ENCODE peak calls at places on chromosomes 3 and 15, in five cellular contexts. C is upper lobe of left lung, L is sigmoid colon, M is cardiac muscle cell, U is endothelial cell. P is an unnamed sample.

GRCh38 chr3:25589783-25590258 is 74.9 kb downstream of the TOP2B start:
- DNase-seq in U (no peak), M (peak), C (no peak), L (no peak), P (no peak)

GRCh38 chr3:173938159-173938558 is 540.6 kb downstream of the NLGN1 start:
- DNase-seq in U (no peak), L (no peak), C (no peak), M (peak), P (no peak)

GRCh38 chr3:87082806-87083440 is 92.0 kb upstream of the VGLL3 start:
- DNase-seq in M (peak), U (peak), L (no peak), C (no peak), P (peak)

GRCh38 chr3:53703630-53704362 is 142.4 kb downstream of the CHDH start:
- DNase-seq in U (no peak), M (no peak), C (no peak), L (no peak), P (no peak)

GRCh38 chr15:24858737-24859601 is 95.8 kb upstream of the SNRPN start:
- DNase-seq in C (no peak), U (no peak), L (no peak), M (peak), P (no peak)

GRCh38 chr15:75597667-75598341 is 18.7 kb upstream of the PTPN9 start:
- DNase-seq in C (no peak), M (no peak), L (no peak), U (peak), P (no peak)

GRCh38 chr15:58856090-58856489 is 77.4 kb downstream of the SLTM start:
- DNase-seq in M (no peak), L (no peak), U (no peak), C (no peak), P (no peak)

GRCh38 chr3:181700168-181701087 is 11.3 kb upstream of the SOX2 start:
- DNase-seq in C (peak), M (peak), U (peak), L (no peak), P (peak)

GRCh38 chr3:113148307-113148703 is 63.1 kb upstream of the BOC start:
- DNase-seq in L (no peak), U (no peak), C (no peak), M (no peak), P (no peak)

GRCh38 chr3:70038671-70039070 is 39.1 kb downstream of the SAMMSON start:
- DNase-seq in L (no peak), U (no peak), C (no peak), M (no peak), P (no peak)

GRCh38 chr3:147333098-147333497 is 73.2 kb downstream of the ZIC4 start:
- DNase-seq in C (no peak), M (no peak), U (no peak), L (no peak), P (no peak)

DNA sequence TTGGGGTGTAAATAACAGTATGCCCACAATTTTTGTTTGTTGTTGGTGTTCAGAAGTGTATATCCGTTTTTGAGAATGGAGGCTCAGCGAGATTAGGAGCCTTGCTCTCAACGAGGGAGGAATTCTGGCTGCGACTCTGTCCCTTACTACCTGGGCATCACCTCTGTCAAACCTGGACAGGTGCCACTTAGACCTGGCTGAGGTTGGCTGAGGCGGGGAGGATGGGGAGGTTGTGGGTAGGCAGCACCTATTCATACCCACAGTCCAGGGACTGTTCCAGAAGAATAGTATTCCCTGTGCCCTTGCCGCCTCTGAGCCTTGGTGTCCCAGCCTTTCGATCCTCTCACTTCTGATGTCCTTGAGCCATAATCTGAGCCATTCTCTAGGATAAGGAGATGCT is 99.9 kb downstream of the LINGO1 start:
- DNase-seq in L (peak), M (no peak), C (no peak), U (no peak), P (no peak)
- TF ChIP-seq CTCF in L (no peak), M (no peak), C (no peak), U (no peak), P (no peak)

GRCh38 chr3:13019243-13019701 is 54.0 kb downstream of the IQSEC1 start:
- DNase-seq in L (peak), M (peak), U (no peak), C (no peak), P (peak)
- TF ChIP-seq CTCF in L (no peak), M (no peak), U (no peak), C (no peak), P (no peak)

DNA sequence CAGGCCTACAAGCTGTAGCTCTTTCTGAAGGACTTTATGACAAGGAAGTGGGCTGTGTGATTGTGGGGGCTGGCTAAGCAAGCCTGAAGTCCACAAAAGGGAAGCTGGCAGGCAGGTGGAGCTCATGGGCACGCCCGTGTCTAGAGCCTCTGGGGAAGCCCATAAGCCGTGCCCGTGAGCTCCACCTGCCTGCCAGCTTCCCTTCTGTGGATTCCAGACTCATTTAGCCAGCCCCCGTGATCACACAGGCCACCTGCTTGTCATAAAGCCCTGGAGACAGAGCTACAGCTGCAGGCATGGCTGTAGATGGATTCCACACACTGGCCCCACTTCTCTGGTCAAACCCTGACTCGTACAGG is 15.2 kb downstream of the EFCC1 start:
- DNase-seq in M (no peak), C (peak), L (no peak), U (no peak), P (no peak)
- TF ChIP-seq CTCF in M (no peak), C (no peak), L (no peak), U (no peak), P (no peak)

GRCh38 chr3:122356402-122356801 is 26.6 kb downstream of the MIX23 start:
- DNase-seq in U (peak), L (no peak), M (peak), C (peak), P (peak)
- TF ChIP-seq CTCF in U (no peak), L (no peak), M (peak), C (no peak), P (no peak)

DNA sequence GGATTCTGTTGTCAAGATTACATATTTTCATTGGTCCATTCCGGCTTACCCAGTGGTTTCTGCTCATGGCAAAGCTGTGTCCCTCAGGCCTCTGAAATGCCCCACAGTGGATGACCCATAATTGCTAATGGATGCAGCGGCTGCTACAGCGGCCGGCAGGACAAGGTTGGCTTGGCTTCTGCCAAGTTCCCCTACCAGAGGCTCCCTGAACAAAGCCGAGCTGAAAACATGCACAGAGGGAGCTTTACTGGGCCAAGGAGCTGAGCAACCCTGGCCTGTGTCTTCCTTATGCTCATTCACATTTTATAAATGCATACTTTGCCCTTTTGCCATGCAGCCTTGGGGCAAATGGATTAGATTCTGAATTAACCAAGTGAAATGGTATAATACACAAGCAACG is 150.5 kb downstream of the NTRK3 start:
- DNase-seq in L (no peak), U (no peak), M (no peak), C (no peak), P (no peak)
- TF ChIP-seq CTCF in L (no peak), U (no peak), M (no peak), C (no peak), P (no peak)

GRCh38 chr3:132007617-132008016 is 27.2 kb downstream of the CPNE4 start:
- DNase-seq in M (no peak), U (no peak), C (no peak), L (no peak), P (no peak)

GRCh38 chr3:132004571-132004970 is 30.2 kb downstream of the CPNE4 start:
- DNase-seq in U (no peak), C (no peak), M (no peak), L (no peak), P (no peak)

GRCh38 chr3:132008841-132009638 is 25.8 kb downstream of the CPNE4 start:
- DNase-seq in U (no peak), C (no peak), M (peak), L (no peak), P (no peak)

GRCh38 chr3:132003685-132004084 is 31.1 kb downstream of the CPNE4 start:
- DNase-seq in C (no peak), U (no peak), L (no peak), M (no peak), P (no peak)

DNA sequence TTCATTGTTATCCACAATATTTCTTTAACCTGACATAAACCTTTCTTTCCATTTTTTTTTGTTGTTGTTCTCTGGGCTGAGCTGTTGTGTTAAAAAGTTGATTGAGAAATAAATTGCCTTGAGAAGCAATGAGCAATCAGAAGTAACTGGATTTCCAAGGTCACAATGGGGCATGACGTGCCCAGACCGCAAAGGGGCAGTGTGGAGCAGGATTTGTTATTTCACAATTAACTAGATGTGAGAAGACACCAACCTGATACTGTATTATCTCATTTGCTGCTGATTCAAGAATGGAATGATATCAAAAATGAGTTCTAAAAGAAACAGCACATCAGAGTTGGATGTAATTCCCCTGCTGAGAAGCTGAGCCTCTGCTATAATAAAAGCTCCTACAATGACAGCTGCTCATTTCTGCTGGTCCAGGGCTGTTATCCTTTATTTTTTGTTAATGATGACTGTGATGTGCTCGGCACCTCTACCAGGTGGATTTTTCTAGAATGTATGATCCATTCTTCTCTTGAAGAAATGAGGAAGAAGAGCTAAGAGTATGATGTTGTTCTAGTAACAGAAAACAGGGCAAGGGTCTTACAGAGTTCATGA is 28.1 kb downstream of the CPNE4 start:
- DNase-seq in M (peak), U (peak), C (no peak), L (no peak), P (peak)
- TF ChIP-seq CTCF in M (peak), U (peak), C (peak), L (no peak), P (peak)

GRCh38 chr15:65086680-65087111 is 10.2 kb downstream of the KBTBD13 start:
- DNase-seq in C (no peak), L (peak), U (no peak), M (no peak), P (no peak)

GRCh38 chr15:65087411-65087810 is 10.9 kb downstream of the KBTBD13 start:
- DNase-seq in U (no peak), L (peak), M (no peak), C (peak), P (no peak)

GRCh38 chr15:65089206-65089824 is 12.8 kb downstream of the KBTBD13 start:
- DNase-seq in L (peak), U (no peak), C (peak), M (peak), P (no peak)

GRCh38 chr15:65088643-65089021 is 12.1 kb downstream of the KBTBD13 start:
- DNase-seq in C (no peak), M (no peak), L (no peak), U (no peak), P (no peak)

GRCh38 chr15:65087873-65088642 is 11.5 kb downstream of the KBTBD13 start:
- DNase-seq in M (no peak), U (no peak), L (peak), C (peak), P (no peak)
- TF ChIP-seq CTCF in M (no peak), U (no peak), L (no peak), C (no peak), P (no peak)

DNA sequence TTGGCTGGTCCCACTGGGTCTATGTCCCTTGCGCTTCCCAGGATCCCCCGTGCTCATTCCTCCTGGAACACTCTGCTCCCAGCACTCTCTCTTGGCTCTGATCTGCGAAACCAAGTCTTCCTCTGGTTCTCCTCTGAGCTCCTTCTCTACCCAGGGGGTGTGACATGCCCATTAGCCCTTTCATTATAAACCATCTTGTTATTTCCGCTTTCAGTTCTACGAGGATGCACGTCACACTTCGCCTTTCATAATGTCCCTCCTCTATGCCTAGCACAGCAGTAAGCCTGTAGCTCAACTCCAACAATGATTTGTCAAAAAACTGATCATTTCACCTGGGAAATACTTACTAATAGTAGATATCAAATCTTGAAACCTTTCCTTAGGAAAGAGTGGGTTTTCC is 52.0 kb upstream of the RAD18 start:
- DNase-seq in L (no peak), U (no peak), C (no peak), M (no peak), P (no peak)
- TF ChIP-seq CTCF in L (no peak), U (no peak), C (no peak), M (no peak), P (no peak)

DNA sequence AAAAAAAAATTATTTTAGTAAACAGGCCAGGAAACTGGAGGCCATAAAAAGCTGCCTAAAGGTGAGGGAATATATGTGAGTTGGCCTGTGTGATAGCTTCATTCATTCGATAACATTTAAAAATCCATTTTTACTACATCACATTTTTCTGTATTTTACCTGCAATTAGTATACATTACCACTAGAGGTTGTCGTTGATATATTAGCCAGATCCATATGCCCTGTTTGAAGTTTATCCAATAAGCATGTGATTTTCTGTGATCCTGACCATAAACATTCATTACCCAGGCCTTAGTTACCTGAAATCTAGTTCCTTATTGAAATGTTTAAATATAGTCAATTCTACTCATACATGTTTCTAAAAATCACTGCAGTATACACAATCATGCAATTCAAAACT is 71.4 kb downstream of the ARNT2 start:
- DNase-seq in U (no peak), C (no peak), L (no peak), M (no peak), P (no peak)
- TF ChIP-seq CTCF in U (peak), C (peak), L (no peak), M (peak), P (peak)